ENCODE peak calls at places on chromosomes 12 and 14, in seven cellular contexts. M is GM10248; J is transverse colon; B is AG10803; C is esophagus muscularis mucosa; A is activated CD8-positive, alpha-beta T cell treated with anti-CD3 and anti-CD28 coated beads for 36 hours; U is Peyer's patch. Z is an unnamed sample.
A peak's percentile ranks its signal among the peaks of the same experiment; 100 is the strongest.

GRCh38 chr14:99566009-99566389 is 38.0 kb downstream of the CCDC85C start:
- DNase-seq in A (peak; percentile 16), C (no peak), M (no peak), J (no peak), U (no peak), B (no peak), Z (no peak)

GRCh38 chr14:99125113-99125512 is 146.9 kb downstream of the BCL11B start:
- DNase-seq in A (no peak), J (no peak), M (no peak), B (no peak), U (no peak), C (peak; percentile 68), Z (peak; percentile 70)

GRCh38 chr14:55581011-55581806 is 1.2 kb downstream of the KTN1 start:
- DNase-seq in M (peak; percentile 38), U (peak; percentile 50), J (peak; percentile 44), C (no peak), A (peak; percentile 63), B (peak; percentile 31), Z (no peak)

GRCh38 chr14:100896369-100897060 is 7.0 kb downstream of the RTL1 start:
- DNase-seq in M (no peak), A (no peak), C (no peak), B (no peak), J (no peak), U (no peak), Z (peak; percentile 54)

GRCh38 chr14:102415671-102416070 is 52.9 kb downstream of the TECPR2 start:
- DNase-seq in J (no peak), U (no peak), A (no peak), C (no peak), M (no peak), B (no peak), Z (no peak)

GRCh38 chr12:3704512-3705348 is 48.2 kb downstream of the CRACR2A start:
- DNase-seq in C (no peak), J (no peak), M (no peak), U (no peak), B (peak; percentile 53), A (no peak), Z (no peak)

GRCh38 chr12:81208193-81208946 is 130.5 kb downstream of the ACSS3 start:
- DNase-seq in A (no peak), B (no peak), U (no peak), C (no peak), M (no peak), J (peak; percentile 39), Z (no peak)

GRCh38 chr14:99143793-99144192 is 128.2 kb downstream of the BCL11B start:
- DNase-seq in J (no peak), U (no peak), C (no peak), M (no peak), B (no peak), A (no peak), Z (no peak)

GRCh38 chr12:121783771-121784170 is 9.7 kb downstream of the RHOF start:
- DNase-seq in U (no peak), A (no peak), C (no peak), J (peak; percentile 15), B (no peak), M (no peak), Z (no peak)

GRCh38 chr14:67577909-67578749 is 21.9 kb downstream of the PIGH start:
- DNase-seq in B (no peak), U (no peak), A (no peak), C (no peak), M (no peak), J (no peak), Z (no peak)

GRCh38 chr12:58341791-58342190 is 400.4 kb downstream of the ATP23 start:
- DNase-seq in C (no peak), A (no peak), J (no peak), M (no peak), U (no peak), B (peak; percentile 76), Z (no peak)

GRCh38 chr14:64549805-64550538 is at the start of gene PPP1R36:
- DNase-seq in U (no peak), A (peak; percentile 47), B (peak; percentile 39), M (peak; percentile 35), J (peak; percentile 81), C (no peak), Z (no peak)

GRCh38 chr12:110647669-110648068 is 33.7 kb downstream of the TCTN1 start:
- DNase-seq in J (peak; percentile 29), B (no peak), A (peak; percentile 61), M (peak; percentile 26), U (peak; percentile 82), C (no peak), Z (no peak)

GRCh38 chr14:93347850-93348249 is 868 bp downstream of the COX8C start:
- DNase-seq in M (no peak), A (no peak), C (no peak), U (no peak), J (no peak), B (no peak), Z (no peak)

GRCh38 chr12:121529184-121529583 is 51.6 kb downstream of the KDM2B start:
- DNase-seq in C (no peak), J (no peak), U (no peak), A (no peak), M (no peak), B (no peak), Z (no peak)

GRCh38 chr12:95583933-95584332 is 32.7 kb upstream of the USP44 start:
- DNase-seq in C (no peak), B (no peak), A (no peak), U (no peak), J (no peak), M (no peak), Z (no peak)

GRCh38 chr12:95577820-95578219 is 26.5 kb upstream of the USP44 start:
- DNase-seq in M (no peak), U (no peak), A (no peak), J (no peak), C (no peak), B (no peak), Z (no peak)

DNA sequence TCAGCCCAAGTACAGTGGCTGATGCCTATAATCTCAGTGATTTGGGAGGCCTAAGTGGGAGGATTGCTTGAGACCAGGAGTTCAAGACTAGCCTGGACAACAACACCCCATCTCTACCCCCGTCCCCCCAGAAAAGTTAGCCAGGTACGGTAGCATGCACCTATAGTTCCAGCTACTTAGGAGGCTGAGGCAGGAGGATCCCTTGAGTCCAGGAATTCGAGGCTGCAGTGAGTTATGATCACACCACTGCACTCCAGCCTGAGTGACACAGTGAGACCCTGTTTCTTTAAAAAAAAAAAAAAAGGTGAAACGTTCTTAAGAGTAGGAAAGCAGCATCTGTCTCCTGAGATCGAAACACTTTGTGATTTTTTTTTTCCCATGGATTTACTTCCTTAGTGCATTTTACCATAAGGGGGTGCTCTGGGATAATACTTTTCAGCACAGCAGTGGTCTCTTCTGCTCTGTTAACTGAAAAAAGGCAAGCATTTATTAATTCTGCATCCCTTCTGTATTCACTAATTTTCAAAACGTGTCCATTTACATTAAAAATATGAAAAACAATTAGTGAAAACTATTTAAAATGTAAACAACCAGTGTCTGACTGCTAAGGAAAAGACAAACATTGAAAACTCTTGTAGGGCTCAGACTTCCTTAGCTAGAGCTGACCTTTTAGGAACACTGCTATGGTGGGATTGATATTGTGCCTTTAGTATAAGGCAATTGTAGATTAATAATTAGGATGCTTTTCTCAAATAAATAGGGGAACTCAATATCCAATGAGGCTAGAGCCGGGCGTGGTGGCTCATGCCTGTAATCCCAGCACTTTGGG is 31.2 kb upstream of the USP44 start:
- DNase-seq in M (no peak), U (no peak), J (no peak), C (no peak), B (peak; percentile 52), A (no peak), Z (no peak)
- TF ChIP-seq CTCF in M (no peak), U (no peak), J (peak; percentile 35), C (peak; percentile 53), B (peak; percentile 64), A (no peak), Z (peak; percentile 77)

DNA sequence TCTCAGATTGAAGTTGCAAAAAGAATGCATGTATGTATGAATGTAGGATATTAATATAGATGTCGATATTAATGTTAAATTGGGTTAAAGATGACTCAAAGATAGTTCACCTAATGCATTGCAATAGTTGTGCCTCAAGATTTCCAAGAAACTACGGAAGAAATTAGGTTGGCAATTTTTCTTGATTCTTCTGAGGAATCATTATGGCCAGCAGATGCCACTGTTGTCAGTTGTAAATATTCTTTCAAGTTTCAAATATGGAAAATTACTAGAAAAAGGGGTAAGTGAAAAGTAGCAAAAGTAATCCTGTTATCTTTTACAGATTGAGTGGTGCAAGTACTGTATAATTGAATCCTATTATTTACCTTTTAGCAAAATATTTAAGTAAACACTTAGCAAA is 202.1 kb downstream of the ADAMTS20 start:
- DNase-seq in A (no peak), J (no peak), U (no peak), B (no peak), C (no peak), M (no peak), Z (no peak)
- TF ChIP-seq CTCF in A (no peak), J (no peak), U (no peak), B (no peak), C (no peak), M (no peak), Z (peak; percentile 64)

GRCh38 chr14:36096090-36096489 is 80.4 kb downstream of the PTCSC3 start:
- DNase-seq in U (no peak), A (no peak), B (peak; percentile 41), J (no peak), M (no peak), C (no peak), Z (no peak)

GRCh38 chr14:36085861-36086260 is 90.7 kb downstream of the PTCSC3 start:
- DNase-seq in J (no peak), M (no peak), U (no peak), B (no peak), C (no peak), A (no peak), Z (no peak)

GRCh38 chr14:36086629-36087380 is 89.7 kb downstream of the PTCSC3 start:
- DNase-seq in C (no peak), A (no peak), M (no peak), B (peak; percentile 65), J (no peak), U (no peak), Z (no peak)

GRCh38 chr14:36094963-36095362 is 81.6 kb downstream of the PTCSC3 start:
- DNase-seq in J (no peak), B (no peak), C (no peak), M (no peak), A (no peak), U (no peak), Z (no peak)

DNA sequence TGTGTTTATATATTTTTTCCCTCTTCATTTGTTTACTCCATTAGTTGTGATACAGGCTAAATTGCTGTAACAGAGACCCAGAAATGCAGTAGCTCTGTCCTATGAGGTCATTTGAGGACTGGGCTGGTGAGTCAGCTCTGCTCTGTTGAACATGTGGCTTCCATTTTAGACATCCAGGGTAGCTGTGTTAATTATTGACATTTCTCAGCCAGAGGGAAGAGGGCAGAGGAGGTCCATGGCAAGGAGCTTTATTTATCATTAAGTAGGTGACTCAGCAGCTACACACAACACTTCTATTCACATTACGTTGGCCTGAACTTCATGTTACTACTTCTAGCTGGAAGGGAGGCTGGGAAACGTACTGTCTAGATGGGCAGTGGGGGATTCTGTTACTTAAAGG is 85.4 kb downstream of the PTCSC3 start:
- DNase-seq in A (no peak), B (peak; percentile 96), C (no peak), J (no peak), M (no peak), U (no peak), Z (no peak)
- TF ChIP-seq CTCF in A (no peak), B (no peak), C (no peak), J (no peak), M (no peak), U (no peak), Z (peak; percentile 6)

DNA sequence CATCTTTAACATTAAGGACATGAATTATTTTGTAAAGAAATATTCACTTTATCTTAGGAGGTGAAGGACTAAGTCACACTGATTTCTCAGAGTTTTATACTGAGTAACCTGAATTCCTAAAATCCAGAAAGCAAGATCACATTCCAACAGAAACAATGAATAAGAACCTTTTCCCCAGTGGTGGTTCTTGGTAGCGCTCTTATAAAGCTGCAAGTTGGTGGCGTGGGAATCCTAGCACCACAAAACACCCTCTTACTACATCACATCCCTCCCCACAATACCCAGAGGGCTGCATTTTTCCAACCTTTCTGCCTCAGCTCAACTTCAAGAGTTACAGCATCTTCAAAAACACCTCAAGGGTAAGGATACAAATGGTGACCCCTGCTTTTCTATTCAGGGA is 44.0 kb upstream of the SMUG1 start:
- DNase-seq in J (no peak), M (no peak), U (no peak), A (no peak), C (no peak), B (peak; percentile 77), Z (no peak)
- TF ChIP-seq CTCF in J (no peak), M (no peak), U (no peak), A (no peak), C (no peak), B (peak; percentile 48), Z (peak; percentile 36)